ENCODE peak calls at places on chromosome 4, in ten cellular contexts. K is colonic mucosa; L is Peyer's patch; E is T-helper 2 cell; X is GM23248; D is stimulated activated CD4-positive, alpha-beta T cell treated with anti-CD3 and anti-CD28 coated beads, Interleukin-12 subunit alpha, Interleukin-12 subunit beta, amount 100 ng/mL, for 24 hours; I is D341Med; H is activated CD8-positive, alpha-beta memory T cell treated with anti-CD3 and anti-CD28 coated beads, Interleukin-2, amount 10 ng/mL, durations not matched to agents 7 days and 5 days; U is stomach; J is aorta. R is an unnamed sample.

GRCh38 chr4:138560448-138560847 is 318.3 kb upstream of the SLC7A11 start:
- DNase-seq in U (no peak), H (no peak), D (no peak), J (peak), X (no peak), K (no peak), L (no peak), I (no peak), E (no peak), R (no peak)

GRCh38 chr4:74671074-74671698 is 123.1 kb downstream of the BTC start:
- DNase-seq in L (no peak), K (peak), D (no peak), X (peak), H (no peak), E (no peak), U (peak), J (no peak), I (peak), R (peak)

GRCh38 chr4:30553151-30553550 is 167.0 kb upstream of the PCDH7 start:
- DNase-seq in I (no peak), D (no peak), H (no peak), K (no peak), J (no peak), L (no peak), U (no peak), X (no peak), E (no peak), R (no peak)

GRCh38 chr4:173135241-173135847 is 33.3 kb upstream of the GALNT7 start:
- DNase-seq in X (peak), I (no peak), J (no peak), D (no peak), H (no peak), U (no peak), E (no peak), L (no peak), K (no peak), R (no peak)

GRCh38 chr4:158255727-158256324 is 45.5 kb downstream of the TMEM144 start:
- DNase-seq in J (no peak), X (peak), D (no peak), E (no peak), U (no peak), K (no peak), H (no peak), I (peak), L (no peak), R (peak)

GRCh38 chr4:93897559-93897958 is 69.0 kb downstream of the ATOH1 start:
- DNase-seq in H (no peak), K (no peak), J (no peak), D (no peak), E (no peak), L (no peak), I (peak), X (peak), U (no peak), R (no peak)

GRCh38 chr4:24094726-24095125 is 204.9 kb upstream of the PPARGC1A start:
- DNase-seq in L (no peak), X (no peak), E (no peak), J (no peak), H (no peak), U (no peak), I (no peak), D (no peak), K (no peak), R (no peak)

GRCh38 chr4:5926601-5927000 is 33.7 kb upstream of the CRMP1 start:
- DNase-seq in K (no peak), J (no peak), L (no peak), I (no peak), H (no peak), D (no peak), U (no peak), E (no peak), X (no peak), R (no peak)

GRCh38 chr4:56220261-56220660 is 167.0 kb downstream of the AASDH start:
- DNase-seq in H (no peak), K (no peak), L (no peak), I (no peak), U (no peak), D (no peak), J (no peak), X (no peak), E (no peak), R (no peak)

GRCh38 chr4:4859010-4859798 is at the start of gene MSX1:
- DNase-seq in L (peak), U (peak), H (no peak), X (peak), D (peak), E (no peak), K (peak), I (peak), J (peak), R (peak)

R was measured in Caco-2.